ENCODE peak calls at places on chromosomes 16 and 17, in four cellular contexts. J is mesenteric fat pad, O is psoas muscle, S is NCI-H1105. Y is an unnamed sample.

GRCh38 chr16:12100124-12100647 is 123.7 kb downstream of the SNX29 start:
- DNase-seq in J (no peak), O (no peak), S (no peak), Y (no peak)

GRCh38 chr16:88527186-88527936 is 42.8 kb upstream of the ZC3H18 start:
- DNase-seq in J (no peak), O (peak; percentile 77), S (peak; percentile 7), Y (no peak)

GRCh38 chr17:44997733-44998520 is 29.8 kb upstream of the C1QL1 start:
- DNase-seq in J (no peak), O (no peak), S (no peak), Y (no peak)

GRCh38 chr17:64641499-64641898 is 20.6 kb downstream of the SMURF2 start:
- DNase-seq in J (no peak), O (no peak), S (no peak), Y (no peak)

GRCh38 chr17:1940810-1941185 is 84.3 kb downstream of the RTN4RL1 start:
- DNase-seq in J (no peak), O (no peak), S (no peak), Y (no peak)

GRCh38 chr16:81279375-81279774 is 35.4 kb upstream of the GAN start:
- DNase-seq in J (no peak), O (no peak), S (no peak), Y (no peak)

GRCh38 chr17:16937431-16937830 is 34.5 kb downstream of the TNFRSF13B start:
- DNase-seq in J (peak; percentile 87), O (no peak), S (no peak), Y (no peak)

GRCh38 chr17:80800775-80801391 is 190.8 kb upstream of the CHMP6 start:
- DNase-seq in J (peak; percentile 60), O (no peak), S (no peak), Y (peak; percentile 7)

GRCh38 chr17:31629696-31630470 is 229.2 kb downstream of the COPRS start:
- DNase-seq in J (no peak), O (no peak), S (no peak), Y (no peak)

GRCh38 chr16:85945424-85945751 is 46.4 kb downstream of the IRF8 start:
- DNase-seq in J (no peak), O (no peak), S (peak; percentile 31), Y (no peak)

GRCh38 chr17:72030067-72030899 is 90.5 kb upstream of the SOX9 start:
- DNase-seq in J (no peak), O (peak; percentile 47), S (peak; percentile 15), Y (peak; percentile 75)

GRCh38 chr17:31008374-31009035 is 37.7 kb downstream of the RNF135 start:
- DNase-seq in J (peak; percentile 91), O (peak; percentile 68), S (peak; percentile 30), Y (peak; percentile 80)

GRCh38 chr17:22694362-22695227 is 1002.3 kb downstream of the KCNJ18 start:
- DNase-seq in J (no peak), O (no peak), S (no peak), Y (no peak)

GRCh38 chr17:64707077-64707591 is 45.0 kb upstream of the SMURF2 start:
- DNase-seq in J (peak; percentile 95), O (peak; percentile 92), S (no peak), Y (no peak)

GRCh38 chr17:80774146-80774545 is 217.5 kb upstream of the CHMP6 start:
- DNase-seq in J (peak; percentile 60), O (peak; percentile 80), S (no peak), Y (no peak)

GRCh38 chr17:30854146-30854545 is 22.4 kb downstream of the ATAD5 start:
- DNase-seq in J (no peak), O (no peak), S (no peak), Y (no peak)

GRCh38 chr17:18139949-18140348 is 31.4 kb downstream of the MYO15A start:
- DNase-seq in J (no peak), O (no peak), S (no peak), Y (no peak)

GRCh38 chr17:17036520-17036998 is 5.7 kb upstream of the MPRIP start:
- DNase-seq in J (no peak), O (peak; percentile 94), S (no peak), Y (no peak)

GRCh38 chr16:79286646-79287423 is 313.7 kb downstream of the MAF start:
- DNase-seq in J (no peak), O (peak; percentile 59), S (peak; percentile 89), Y (peak; percentile 6)

GRCh38 chr17:44311562-44312181 is 3.3 kb downstream of the RUNDC3A start:
- DNase-seq in J (no peak), O (no peak), S (no peak), Y (no peak)

GRCh38 chr17:7922499-7923289 is 6.6 kb upstream of the RNF227 start:
- DNase-seq in J (no peak), O (peak; percentile 91), S (peak; percentile 88), Y (no peak)

GRCh38 chr16:78375055-78375679 is 275.7 kb downstream of the WWOX start:
- DNase-seq in J (no peak), O (peak; percentile 78), S (no peak), Y (no peak)

GRCh38 chr17:78409191-78409621 is 30.8 kb downstream of the PGS1 start:
- DNase-seq in J (no peak), O (no peak), S (peak; percentile 88), Y (no peak)

GRCh38 chr17:27559996-27560481 is 70.9 kb upstream of the LGALS9 start:
- DNase-seq in J (no peak), O (peak; percentile 79), S (peak; percentile 37), Y (no peak)

GRCh38 chr17:43601280-43602050 is 55.3 kb upstream of the ETV4 start:
- DNase-seq in J (no peak), O (peak; percentile 66), S (no peak), Y (no peak)

GRCh38 chr17:57899822-57900221 is 50.0 kb upstream of the MRPS23 start:
- DNase-seq in J (no peak), O (peak; percentile 72), S (no peak), Y (no peak)

GRCh38 chr16:6483634-6484033 is 849.0 kb upstream of the RBFOX1 start:
- DNase-seq in J (no peak), O (no peak), S (no peak), Y (no peak)

GRCh38 chr16:28010671-28011070 is 52.8 kb downstream of the GSG1L start:
- DNase-seq in J (no peak), O (no peak), S (no peak), Y (no peak)

GRCh38 chr16:68357521-68357922 is 46.7 kb downstream of the PRMT7 start:
- DNase-seq in J (no peak), O (no peak), S (no peak), Y (no peak)

GRCh38 chr17:78273813-78274212 is 42.4 kb downstream of the TMEM235 start:
- DNase-seq in J (no peak), O (no peak), S (no peak), Y (no peak)

GRCh38 chr17:11303773-11304394 is 62.9 kb downstream of the SHISA6 start:
- DNase-seq in J (no peak), O (no peak), S (no peak), Y (no peak)

GRCh38 chr17:61495161-61495857 is 43.1 kb downstream of the TBX4 start:
- DNase-seq in J (no peak), O (no peak), S (no peak), Y (no peak)

GRCh38 chr17:62792122-62792800 is 15.9 kb downstream of the MARCHF10 start:
- DNase-seq in J (no peak), O (no peak), S (no peak), Y (no peak)

GRCh38 chr16:48904333-48904732 is 294.4 kb upstream of the N4BP1 start:
- DNase-seq in J (no peak), O (no peak), S (no peak), Y (no peak)

GRCh38 chr17:42389902-42390301 is 1.7 kb upstream of the STAT3 start:
- DNase-seq in J (no peak), O (no peak), S (no peak), Y (no peak)

GRCh38 chr17:65039349-65039988 is 17.1 kb downstream of the GNA13 start:
- DNase-seq in J (no peak), O (no peak), S (no peak), Y (no peak)

GRCh38 chr17:67995568-67996191 is 589 bp downstream of the C17orf58 start:
- DNase-seq in J (no peak), O (peak; percentile 62), S (no peak), Y (peak; percentile 12)

GRCh38 chr17:29592850-29593545 is at the start of gene ANKRD13B:
- DNase-seq in J (no peak), O (peak; percentile 74), S (peak; percentile 77), Y (peak; percentile 62)

GRCh38 chr17:76053230-76054111 is 18.8 kb downstream of the SRP68 start:
- DNase-seq in J (no peak), O (no peak), S (no peak), Y (no peak)

Y was measured in NCI-H526 treated with DMSO at 0.1 percent for 48 hours.